ENCODE peak calls at places on chromosomes 1 and 21, in four cellular contexts. V is HL-60, T is K562, U is GM12878. A is an unnamed sample.

GRCh38 chr1:94986783-94987182 is 59.9 kb upstream of the CNN3 start:
- DNase-seq in U (no peak), V (no peak), T (no peak), A (no peak)

GRCh38 chr1:47031585-47031984 is 8.1 kb downstream of the CYP4X1 start:
- DNase-seq in T (no peak), U (no peak), V (no peak), A (no peak)

GRCh38 chr1:29004288-29004687 is 89.9 kb downstream of the EPB41 start:
- DNase-seq in T (no peak), U (no peak), V (no peak), A (no peak)

GRCh38 chr21:31597683-31598082 is 61.8 kb upstream of the SOD1 start:
- DNase-seq in V (no peak), U (no peak), T (peak; percentile 29), A (no peak)

GRCh38 chr1:25891606-25892005 is 14.6 kb downstream of the STMN1 start:
- DNase-seq in T (no peak), U (no peak), V (no peak), A (no peak)

GRCh38 chr1:46474580-46474979 is 15.1 kb upstream of the DMBX1 start:
- DNase-seq in T (no peak), U (no peak), V (no peak), A (no peak)

GRCh38 chr1:204846546-204846945 is 24.1 kb upstream of the NFASC start:
- DNase-seq in T (no peak), V (no peak), U (no peak), A (no peak)

GRCh38 chr1:14642712-14643111 is 44.2 kb downstream of the KAZN start:
- DNase-seq in V (no peak), U (no peak), T (no peak), A (no peak)

GRCh38 chr21:15401331-15401730 is 328.5 kb upstream of the USP25 start:
- DNase-seq in T (no peak), U (no peak), V (no peak), A (no peak)

GRCh38 chr1:35637401-35637809 is 3.9 kb downstream of the PSMB2 start:
- DNase-seq in T (peak; percentile 56), V (peak; percentile 7), U (peak; percentile 25), A (no peak)

GRCh38 chr1:59178339-59178744 is 118.6 kb upstream of the FGGY start:
- DNase-seq in T (no peak), U (no peak), V (no peak), A (no peak)

GRCh38 chr1:27934818-27935549 is at the start of gene SMPDL3B:
- DNase-seq in V (no peak), T (no peak), U (no peak), A (no peak)

GRCh38 chr21:45118099-45118498 is 43.7 kb downstream of the ADARB1 start:
- DNase-seq in T (no peak), V (no peak), U (no peak), A (no peak)

GRCh38 chr1:31302749-31303441 is 6.1 kb downstream of the ZCCHC17 start:
- DNase-seq in U (no peak), T (no peak), V (no peak), A (no peak)

GRCh38 chr1:184387069-184387870 is 441 bp downstream of the C1orf21 start:
- DNase-seq in T (no peak), U (no peak), V (no peak), A (peak; percentile 22)

GRCh38 chr1:244239261-244239770 is 188.2 kb downstream of the ZBTB18 start:
- DNase-seq in T (no peak), V (no peak), U (peak; percentile 16), A (no peak)

GRCh38 chr1:7110306-7110705 is 325.1 kb downstream of the CAMTA1 start:
- DNase-seq in V (no peak), T (no peak), U (no peak), A (no peak)

GRCh38 chr1:55374801-55375616 is 159.8 kb upstream of the USP24 start:
- DNase-seq in U (no peak), T (no peak), V (no peak), A (no peak)

GRCh38 chr1:111831153-111831552 is 75.5 kb downstream of the DDX20 start:
- DNase-seq in U (no peak), T (no peak), V (no peak), A (no peak)

GRCh38 chr1:226603030-226603960 is 54.7 kb downstream of the STUM start:
- DNase-seq in U (no peak), T (no peak), V (no peak), A (no peak)

GRCh38 chr1:50218344-50218743 is 109.6 kb downstream of the ELAVL4 start:
- DNase-seq in T (no peak), U (no peak), V (no peak), A (no peak)
- TF ChIP-seq SPI1 in T (no peak), U (no peak), V (no peak), A (no peak)

GRCh38 chr1:223425550-223425949 is 32.3 kb downstream of the CCDC185 start:
- DNase-seq in U (no peak), V (no peak), T (no peak), A (no peak)
- TF ChIP-seq POLR2AphosphoS5 in U (no peak), V (no peak), T (no peak), A (no peak)

DNA sequence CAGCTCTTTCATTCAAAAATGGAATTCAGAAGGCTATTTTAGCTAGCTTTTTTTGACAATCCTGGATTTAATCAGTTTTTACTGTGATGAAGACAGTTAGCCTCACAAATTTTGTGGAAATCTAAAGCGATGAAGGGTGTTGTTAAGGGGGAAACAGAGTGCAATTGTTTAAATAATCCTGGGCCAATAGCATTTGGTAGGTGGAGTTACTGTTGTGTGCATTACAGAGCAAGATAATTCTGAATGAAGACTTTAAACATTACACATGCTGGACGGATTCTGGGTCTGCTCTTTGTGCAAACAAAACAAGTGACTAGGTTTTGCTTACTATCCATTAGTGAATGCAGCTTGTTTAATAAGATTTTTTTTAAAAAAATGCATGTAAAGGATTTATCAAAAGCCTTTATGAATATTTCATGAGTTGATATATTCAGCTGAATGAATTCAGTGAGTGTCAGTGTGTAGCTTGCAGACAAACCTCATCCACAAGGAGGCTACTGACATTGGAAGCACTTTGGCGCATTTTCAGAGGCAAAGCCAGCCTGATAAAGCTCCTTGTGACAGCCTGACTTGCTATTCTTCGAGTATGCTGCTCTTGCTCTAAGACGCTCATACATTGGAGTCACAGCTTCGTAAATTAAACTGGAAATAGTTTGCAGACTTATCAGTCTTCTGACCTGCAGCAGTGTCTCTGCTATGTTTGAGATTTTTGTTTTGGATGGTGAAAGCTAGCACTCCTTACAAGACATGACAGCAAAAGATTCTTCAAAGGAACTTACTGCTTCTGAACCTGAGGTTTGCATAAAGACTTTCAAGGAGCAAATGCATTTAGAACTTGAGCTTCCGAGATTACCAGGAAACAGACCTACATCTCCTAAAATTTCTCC is 199.7 kb downstream of the PDE4B start:
- DNase-seq in T (no peak), V (no peak), U (no peak), A (no peak)
- TF ChIP-seq SPI1 in T (no peak), V (no peak), U (no peak), A (no peak)

GRCh38 chr1:238624786-238625185 is 734.1 kb upstream of the ZP4 start:
- DNase-seq in T (no peak), V (no peak), U (no peak), A (no peak)
- TF ChIP-seq POLR2AphosphoS5 in T (no peak), V (no peak), U (no peak), A (no peak)

GRCh38 chr1:9690440-9691107 is 39.0 kb downstream of the PIK3CD start:
- DNase-seq in V (no peak), T (no peak), U (no peak), A (no peak)
- TF ChIP-seq SPI1 in V (no peak), T (no peak), U (no peak), A (no peak)

GRCh38 chr1:19450811-19451564 is 34.4 kb downstream of the CAPZB start:
- DNase-seq in T (no peak), V (no peak), U (no peak), A (no peak)

GRCh38 chr1:19449454-19450228 is 35.7 kb downstream of the CAPZB start:
- DNase-seq in V (no peak), U (no peak), T (no peak), A (no peak)

GRCh38 chr1:19454265-19455198 is 30.8 kb downstream of the CAPZB start:
- DNase-seq in T (no peak), U (no peak), V (peak; percentile 54), A (no peak)

GRCh38 chr1:19453843-19454242 is 31.5 kb downstream of the CAPZB start:
- DNase-seq in U (no peak), T (no peak), V (no peak), A (no peak)

GRCh38 chr1:19452221-19452663 is 33.1 kb downstream of the CAPZB start:
- DNase-seq in V (no peak), T (no peak), U (no peak), A (no peak)
- TF ChIP-seq POLR2AphosphoS5 in V (no peak), T (no peak), U (no peak), A (no peak)

DNA sequence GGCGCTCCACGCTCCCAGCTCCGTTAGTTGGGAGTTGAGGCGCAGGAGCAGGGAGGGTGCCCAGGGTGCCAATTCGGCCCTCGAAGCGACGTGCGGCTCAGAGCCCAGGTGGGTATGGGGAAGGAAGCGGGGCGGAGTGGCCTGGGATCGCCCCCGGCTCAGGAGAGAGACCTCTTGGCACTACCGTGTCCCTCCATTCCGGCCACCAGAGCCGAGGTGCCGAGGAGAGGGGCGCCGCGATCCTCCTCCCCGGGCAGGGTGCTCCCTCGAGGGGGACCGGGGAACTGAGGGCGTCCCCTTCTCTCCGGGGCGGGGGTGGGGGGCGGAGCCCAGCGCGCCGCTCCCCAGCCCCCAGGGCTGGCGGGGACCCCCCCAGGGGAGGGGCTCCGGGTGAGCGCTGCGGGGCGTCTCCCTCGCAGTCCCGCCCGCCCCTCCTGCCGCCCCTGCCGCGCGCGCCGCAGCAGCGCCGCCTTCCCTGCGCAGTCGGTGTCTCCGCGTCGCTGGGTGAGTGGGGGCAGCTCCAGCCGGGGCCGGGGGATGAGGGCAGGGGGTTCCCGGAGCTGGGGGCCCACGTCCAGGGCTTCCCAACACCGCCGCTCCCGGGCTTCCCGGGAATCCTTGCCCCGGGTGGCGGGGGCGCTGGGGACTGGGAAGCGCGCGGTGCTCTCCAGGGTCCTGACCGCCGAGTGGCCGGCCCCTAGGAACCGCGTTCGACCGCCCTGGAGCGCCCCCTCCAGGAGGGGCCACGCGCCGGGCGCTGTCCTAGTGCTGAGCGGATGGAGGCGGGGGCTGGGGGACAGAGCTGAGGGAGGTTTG is at the start of gene HPCA:
- DNase-seq in V (peak; percentile 30), U (no peak), T (peak; percentile 90), A (peak; percentile 71)
- TF ChIP-seq SPI1 in V (no peak), U (no peak), T (no peak), A (no peak)

A was measured in GM12891.